ENCODE peak calls at places on chromosomes 7 and 10, in six cellular contexts. W, L, S, J, A and O are unnamed samples.

GRCh38 chr7:73974948-73975926 is 52.7 kb upstream of the ELN start:
- DNase-seq in A (no peak), S (no peak), L (no peak), J (no peak), W (no peak), O (no peak)

GRCh38 chr7:1362301-1362700 is 97.0 kb downstream of the MICALL2 start:
- DNase-seq in A (no peak), L (no peak), W (no peak), S (no peak), J (no peak), O (no peak)

GRCh38 chr7:140218656-140219055 is 41.9 kb upstream of the KDM7A start:
- DNase-seq in S (no peak), A (no peak), J (no peak), W (no peak), L (no peak), O (no peak)

GRCh38 chr7:141974831-141975230 is 1.3 kb upstream of the TAS2R38 start:
- DNase-seq in L (peak), W (peak), S (peak), A (no peak), J (no peak), O (no peak)

GRCh38 chr10:79310911-79311573 is 36.2 kb upstream of the PPIF start:
- DNase-seq in L (no peak), W (no peak), J (no peak), A (peak), S (no peak), O (no peak)

GRCh38 chr7:33040803-33041516 is 21.6 kb downstream of the NT5C3A start:
- DNase-seq in L (peak), J (no peak), W (peak), S (peak), A (no peak), O (peak)

GRCh38 chr7:80307251-80307856 is 172.7 kb downstream of the GNAI1 start:
- DNase-seq in L (peak), W (no peak), S (peak), A (no peak), J (peak), O (no peak)

GRCh38 chr10:124125305-124126116 is 32.1 kb upstream of the CHST15 start:
- DNase-seq in L (peak), A (no peak), W (no peak), J (no peak), S (peak), O (peak)

GRCh38 chr10:32616438-32616837 is 170.5 kb downstream of the CCDC7 start:
- DNase-seq in L (no peak), W (no peak), A (no peak), J (no peak), S (no peak), O (no peak)

GRCh38 chr10:43407148-43407575 is 1.8 kb downstream of the HNRNPF start:
- DNase-seq in W (peak), A (peak), J (no peak), S (peak), L (no peak), O (peak)

GRCh38 chr10:4177826-4178225 is 392.8 kb upstream of the KLF6 start:
- DNase-seq in A (no peak), L (no peak), J (no peak), W (no peak), S (peak), O (no peak)